ENCODE peak calls at places on chromosomes 5 and 9, in eight cellular contexts. Y is ascending aorta, A is body of pancreas, O is uterus, E is A549, V is stomach, W is thoracic aorta, U is RWPE1. I is an unnamed sample.

GRCh38 chr5:77620404-77620803 is 18.1 kb downstream of the OTP start:
- DNase-seq in E (no peak), V (no peak), W (no peak), U (peak), A (no peak), Y (no peak), O (no peak), I (no peak)

GRCh38 chr5:95591490-95591901 is 28.4 kb upstream of the GPR150 start:
- DNase-seq in O (no peak), U (peak), V (no peak), W (no peak), A (no peak), Y (no peak), E (no peak), I (no peak)

GRCh38 chr5:172942556-172942955 is 16.7 kb upstream of the RPL26L1 start:
- DNase-seq in U (no peak), Y (no peak), W (no peak), O (no peak), E (no peak), A (no peak), V (no peak), I (no peak)

GRCh38 chr9:27162045-27162444 is 53.0 kb downstream of the TEK start:
- DNase-seq in V (no peak), E (no peak), Y (no peak), A (no peak), W (no peak), O (no peak), U (no peak), I (no peak)

GRCh38 chr9:89978185-89978584 is 373.4 kb downstream of the GADD45G start:
- DNase-seq in A (peak), O (no peak), V (no peak), Y (no peak), E (peak), U (peak), W (no peak), I (no peak)

GRCh38 chr9:106675780-106676179 is 187.2 kb upstream of the ZNF462 start:
- DNase-seq in A (no peak), Y (no peak), V (no peak), E (no peak), W (no peak), O (no peak), U (no peak), I (no peak)

GRCh38 chr9:123318961-123319421 is 37.0 kb upstream of the CRB2 start:
- DNase-seq in O (peak), A (no peak), U (no peak), W (no peak), Y (no peak), V (peak), E (no peak), I (no peak)

GRCh38 chr9:81604306-81605153 is 84.8 kb downstream of the TLE1 start:
- DNase-seq in A (no peak), Y (no peak), U (no peak), W (no peak), E (no peak), O (no peak), V (no peak), I (no peak)

GRCh38 chr9:133759146-133759900 is 21.2 kb upstream of the SARDH start:
- DNase-seq in V (peak), U (peak), A (peak), E (no peak), W (no peak), O (no peak), Y (no peak), I (peak)

GRCh38 chr5:180804129-180804601 is 1.6 kb upstream of the MGAT1 start:
- DNase-seq in E (no peak), O (no peak), A (no peak), V (no peak), U (no peak), W (no peak), Y (peak), I (peak)

GRCh38 chr5:10704949-10705621 is 55.9 kb downstream of the DAP start:
- DNase-seq in O (no peak), U (peak), V (no peak), W (no peak), E (no peak), A (no peak), Y (no peak), I (no peak)

GRCh38 chr5:151448038-151448985 is 909 bp downstream of the SLC36A1 start:
- DNase-seq in A (peak), V (peak), U (peak), E (no peak), W (no peak), O (peak), Y (no peak), I (no peak)

GRCh38 chr5:68727931-68728330 is 365.9 kb upstream of the SLC30A5 start:
- DNase-seq in O (no peak), V (no peak), W (no peak), U (no peak), Y (no peak), E (no peak), A (no peak), I (no peak)

GRCh38 chr9:136787690-136788400 is 3.3 kb upstream of the TMEM141 start:
- DNase-seq in V (peak), E (peak), A (peak), O (peak), Y (peak), U (peak), W (no peak), I (peak)

GRCh38 chr9:81214975-81215374 is 474.4 kb downstream of the TLE1 start:
- DNase-seq in A (no peak), E (no peak), O (no peak), W (no peak), V (no peak), U (no peak), Y (no peak), I (no peak)

GRCh38 chr5:75265731-75266130 is 29.1 kb upstream of the ANKRD31 start:
- DNase-seq in W (no peak), E (peak), O (no peak), U (peak), V (no peak), A (no peak), Y (no peak), I (no peak)

GRCh38 chr5:108650997-108651396 is 96.7 kb upstream of the FER start:
- DNase-seq in Y (no peak), W (no peak), U (peak), E (no peak), V (no peak), A (no peak), O (no peak), I (no peak)

GRCh38 chr9:131800885-131801284 is 61.0 kb upstream of the RAPGEF1 start:
- DNase-seq in Y (no peak), O (no peak), V (no peak), A (no peak), U (no peak), E (no peak), W (no peak), I (no peak)

GRCh38 chr5:67561145-67561932 is 364.7 kb upstream of the CD180 start:
- DNase-seq in Y (no peak), E (no peak), O (no peak), A (no peak), V (no peak), U (no peak), W (no peak), I (no peak)

GRCh38 chr5:169301386-169301930 is 519 bp upstream of the SLIT3 start:
- DNase-seq in U (no peak), A (no peak), V (no peak), O (no peak), Y (peak), W (no peak), E (no peak), I (no peak)

GRCh38 chr9:27618066-27618465 is 44.8 kb upstream of the C9orf72 start:
- DNase-seq in V (no peak), O (no peak), U (no peak), A (no peak), E (no peak), W (no peak), Y (no peak), I (no peak)

GRCh38 chr9:8384126-8384525 is 584.5 kb upstream of the DMAC1 start:
- DNase-seq in U (no peak), W (no peak), A (no peak), O (no peak), V (no peak), Y (no peak), E (no peak), I (no peak)

GRCh38 chr5:157908459-157908858 is 49.5 kb upstream of the CLINT1 start:
- DNase-seq in O (no peak), W (no peak), Y (no peak), U (no peak), E (no peak), V (no peak), A (no peak), I (no peak)

GRCh38 chr5:19986036-19986619 is 1.9 kb downstream of the CDH18 start:
- DNase-seq in U (no peak), Y (no peak), E (no peak), A (no peak), V (no peak), O (no peak), W (no peak), I (no peak)

GRCh38 chr9:95623614-95624013 is 106.8 kb upstream of the PTCH1 start:
- DNase-seq in V (no peak), W (no peak), Y (no peak), A (no peak), U (no peak), O (no peak), E (no peak), I (no peak)

DNA sequence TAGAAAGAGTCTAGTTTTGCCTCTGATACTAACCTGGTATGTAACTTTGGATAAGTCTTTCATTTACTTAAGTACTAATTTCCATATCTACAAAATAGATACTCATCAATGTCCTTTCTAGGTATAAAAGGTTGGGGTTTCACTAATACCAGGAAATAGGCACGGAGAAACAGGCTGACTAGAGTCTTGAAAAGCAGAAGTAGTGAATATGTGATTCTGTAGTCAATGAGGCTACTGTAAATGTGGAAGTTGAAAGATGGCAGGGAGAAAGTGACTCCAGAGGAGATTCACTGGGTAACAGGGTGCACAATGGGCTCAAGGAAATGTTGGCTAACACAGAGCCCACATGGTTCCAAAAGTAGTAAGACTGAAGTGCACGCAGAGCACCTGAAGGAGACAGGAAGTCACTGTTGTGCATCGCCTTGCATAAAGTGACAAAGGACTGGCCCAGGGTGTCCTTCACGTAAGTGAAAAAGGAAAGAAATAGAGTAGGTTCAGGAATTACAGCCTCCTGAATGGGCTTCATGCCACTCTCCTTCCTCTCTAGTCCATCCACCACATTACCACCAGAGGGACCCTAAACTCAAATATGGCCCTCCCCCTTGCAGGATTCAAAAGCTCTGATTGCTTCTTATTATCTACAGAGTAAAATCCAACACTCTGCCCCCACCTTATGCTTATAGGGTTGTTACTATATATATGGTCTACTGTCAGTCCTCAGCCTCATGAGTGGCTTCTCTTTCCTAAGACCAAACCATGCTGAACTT is 288.0 kb upstream of the SMARCA2 start:
- DNase-seq in E (no peak), Y (no peak), A (no peak), W (no peak), V (no peak), U (no peak), O (no peak), I (no peak)
- TF ChIP-seq CTCF in E (no peak), Y (no peak), A (no peak), W (no peak), V (no peak), U (no peak), O (no peak), I (no peak)

GRCh38 chr9:36264896-36265295 is 6.6 kb upstream of the GNE start:
- DNase-seq in U (no peak), E (no peak), A (no peak), O (no peak), W (no peak), Y (no peak), V (no peak), I (no peak)

GRCh38 chr9:36263662-36264061 is 5.4 kb upstream of the GNE start:
- DNase-seq in W (no peak), Y (no peak), V (no peak), O (no peak), E (no peak), A (no peak), U (no peak), I (no peak)

GRCh38 chr9:36268007-36268427 is 9.8 kb upstream of the GNE start:
- DNase-seq in A (no peak), W (no peak), O (no peak), Y (no peak), V (no peak), E (no peak), U (peak), I (no peak)
- H3K27ac ChIP-seq in A (no peak), W (no peak), O (no peak), Y (no peak), V (no peak), E (no peak), U (peak), I (no peak)

DNA sequence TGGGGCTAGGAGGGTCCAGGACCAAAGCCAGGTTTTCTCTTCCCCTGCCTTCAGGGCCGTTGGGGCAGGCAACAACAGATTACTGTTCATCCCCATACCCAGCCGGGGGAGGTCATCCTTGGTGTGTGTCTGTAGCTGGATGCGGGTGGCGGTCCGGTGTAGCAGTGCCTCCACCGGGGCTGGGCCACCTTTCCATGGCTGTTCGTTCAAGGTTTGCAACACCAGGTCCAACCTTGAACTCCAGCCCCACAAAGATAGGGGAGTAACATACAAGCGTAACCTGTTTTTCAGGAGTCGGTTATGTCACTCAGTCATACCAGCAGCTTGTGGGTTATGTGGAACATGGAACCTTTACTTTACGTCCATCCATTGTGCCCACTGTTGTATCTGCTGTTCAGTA is 58.5 kb upstream of the FAM120A start:
- DNase-seq in O (no peak), V (no peak), Y (no peak), W (no peak), A (no peak), E (no peak), U (no peak), I (no peak)
- TF ChIP-seq CTCF in O (no peak), V (no peak), Y (no peak), W (no peak), A (no peak), E (no peak), U (no peak), I (no peak)

DNA sequence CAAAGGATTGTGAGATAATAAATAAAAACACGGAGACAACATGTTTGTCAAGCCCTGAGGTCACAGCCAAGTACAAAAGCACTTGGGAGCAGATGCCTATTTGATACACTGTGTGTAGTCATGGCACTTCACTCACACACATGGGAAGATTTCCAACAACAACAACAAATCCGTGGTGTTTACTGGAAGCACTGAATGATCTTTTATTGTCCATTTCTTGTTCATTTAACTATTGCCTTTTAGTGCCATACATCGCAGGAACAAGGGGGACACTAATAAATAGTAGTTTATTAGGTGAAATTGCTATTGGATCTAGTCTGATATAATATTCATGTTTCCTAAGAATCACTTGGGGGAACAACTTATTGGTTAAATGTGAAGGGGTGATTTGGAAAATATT is 20.4 kb upstream of the GDNF start:
- DNase-seq in W (no peak), A (no peak), V (no peak), Y (no peak), E (no peak), U (no peak), O (no peak), I (no peak)
- H3K27ac ChIP-seq in W (no peak), A (no peak), V (no peak), Y (no peak), E (no peak), U (no peak), O (no peak), I (no peak)

GRCh38 chr9:124794902-124795491 is 18.1 kb downstream of the OLFML2A start:
- DNase-seq in V (peak), W (no peak), E (no peak), Y (no peak), A (peak), U (no peak), O (no peak), I (no peak)
- TF ChIP-seq CTCF in V (no peak), W (no peak), E (peak), Y (no peak), A (no peak), U (no peak), O (no peak), I (no peak)

GRCh38 chr9:127929044-127929979 is 1.3 kb downstream of the PIP5KL1 start:
- DNase-seq in A (no peak), V (no peak), O (no peak), Y (no peak), E (no peak), U (no peak), W (no peak), I (no peak)
- H3K27ac ChIP-seq in A (no peak), V (no peak), O (no peak), Y (no peak), E (no peak), U (peak), W (no peak), I (no peak)

I was measured in tibial artery.